ENCODE peak calls at places on chromosome 5, in nine cellular contexts. U, E, D, Z, J, F, W, P and G are unnamed samples.

GRCh38 chr5:56432326-56432725 is 199.2 kb upstream of the ANKRD55 start:
- DNase-seq in U (no peak), E (no peak), D (no peak), Z (no peak), J (no peak), F (no peak), W (no peak), P (no peak), G (no peak)

GRCh38 chr5:101626572-101626971 is 669.5 kb downstream of the SLCO4C1 start:
- DNase-seq in U (peak), E (no peak), D (no peak), Z (no peak), J (no peak), F (no peak), W (no peak), P (no peak), G (no peak)

GRCh38 chr5:135944967-135945560 is 9.7 kb downstream of the LECT2 start:
- DNase-seq in U (peak), E (peak), D (peak), Z (no peak), J (peak), F (peak), W (no peak), P (peak), G (peak)

GRCh38 chr5:91128604-91129003 is 254.5 kb downstream of the ARRDC3 start:
- DNase-seq in U (no peak), E (no peak), D (no peak), Z (no peak), J (no peak), F (no peak), W (no peak), P (no peak), G (no peak)

GRCh38 chr5:10507575-10508024 is 56.3 kb upstream of the ANKRD33B start:
- DNase-seq in U (no peak), E (peak), D (no peak), Z (no peak), J (peak), F (no peak), W (no peak), P (no peak), G (no peak)

GRCh38 chr5:23053846-23054245 is 200.7 kb upstream of the CDH12 start:
- DNase-seq in U (no peak), E (no peak), D (no peak), Z (no peak), J (no peak), F (no peak), W (no peak), P (no peak), G (no peak)

GRCh38 chr5:168312606-168313297 is 21.3 kb downstream of the WWC1 start:
- DNase-seq in U (no peak), E (no peak), D (no peak), Z (no peak), J (peak), F (no peak), W (no peak), P (no peak), G (no peak)

GRCh38 chr5:124704594-124705284 is 41.7 kb downstream of the ZNF608 start:
- DNase-seq in U (no peak), E (no peak), D (no peak), Z (no peak), J (no peak), F (no peak), W (no peak), P (no peak), G (no peak)

GRCh38 chr5:96065577-96066385 is 104.1 kb upstream of the ELL2 start:
- DNase-seq in U (peak), E (no peak), D (no peak), Z (no peak), J (no peak), F (no peak), W (no peak), P (peak), G (no peak)

GRCh38 chr5:42826757-42827156 is 15.1 kb upstream of the SELENOP start:
- DNase-seq in U (no peak), E (no peak), D (no peak), Z (no peak), J (no peak), F (no peak), W (no peak), P (no peak), G (no peak)

GRCh38 chr5:62029303-62029702 is 276.7 kb upstream of the KIF2A start:
- DNase-seq in U (no peak), E (peak), D (no peak), Z (no peak), J (peak), F (no peak), W (no peak), P (no peak), G (peak)

GRCh38 chr5:43042626-43043399 is 2.7 kb upstream of the ANXA2R start:
- DNase-seq in U (peak), E (peak), D (peak), Z (peak), J (peak), F (peak), W (peak), P (peak), G (no peak)

GRCh38 chr5:172798422-172799215 is 27.6 kb upstream of the DUSP1 start:
- DNase-seq in U (no peak), E (peak), D (peak), Z (no peak), J (peak), F (peak), W (no peak), P (no peak), G (peak)

GRCh38 chr5:166625210-166625865 is 1666.1 kb upstream of the WWC1 start:
- DNase-seq in U (no peak), E (no peak), D (no peak), Z (no peak), J (peak), F (no peak), W (no peak), P (no peak), G (no peak)

GRCh38 chr5:171899792-171900191 is 106.6 kb downstream of the FBXW11 start:
- DNase-seq in U (no peak), E (no peak), D (no peak), Z (no peak), J (no peak), F (no peak), W (no peak), P (no peak), G (no peak)

GRCh38 chr5:86679529-86679928 is 61.8 kb downstream of the COX7C start:
- DNase-seq in U (peak), E (peak), D (peak), Z (no peak), J (peak), F (peak), W (no peak), P (peak), G (peak)

GRCh38 chr5:168916266-168916665 is 337.1 kb upstream of the PANK3 start:
- DNase-seq in U (no peak), E (no peak), D (peak), Z (peak), J (peak), F (no peak), W (no peak), P (no peak), G (no peak)

DNA sequence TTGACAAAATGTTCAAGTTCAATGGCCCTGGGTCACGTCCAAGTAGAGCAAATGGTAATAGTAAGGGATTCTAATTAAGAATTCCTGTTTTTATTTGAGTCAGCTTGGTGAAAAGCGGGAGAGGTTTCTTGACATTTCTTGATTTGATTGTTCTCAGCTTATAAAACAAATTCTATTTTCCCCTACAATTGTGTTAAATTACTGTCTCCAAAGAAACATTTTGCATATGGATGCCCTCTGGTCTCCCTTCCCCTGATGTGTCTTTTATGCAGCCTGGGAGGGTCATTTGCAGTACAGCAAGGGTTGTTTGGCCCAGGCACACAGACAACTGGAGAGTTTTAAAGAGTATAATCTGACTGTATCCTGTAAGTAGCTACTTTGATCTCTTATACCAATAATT is 204.0 kb upstream of the SEMA6A start:
- DNase-seq in U (no peak), E (no peak), D (no peak), Z (no peak), J (no peak), F (no peak), W (no peak), P (no peak), G (no peak)
- H3K4me3 ChIP-seq in U (no peak), E (no peak), D (no peak), Z (no peak), J (no peak), F (no peak), W (no peak), P (no peak), G (no peak)

GRCh38 chr5:1295650-1296037 is 776 bp upstream of the TERT start:
- DNase-seq in U (no peak), E (no peak), D (peak), Z (no peak), J (no peak), F (no peak), W (no peak), P (no peak), G (no peak)
- H3K4me3 ChIP-seq in U (peak), E (peak), D (no peak), Z (no peak), J (no peak), F (no peak), W (no peak), P (no peak), G (no peak)

DNA sequence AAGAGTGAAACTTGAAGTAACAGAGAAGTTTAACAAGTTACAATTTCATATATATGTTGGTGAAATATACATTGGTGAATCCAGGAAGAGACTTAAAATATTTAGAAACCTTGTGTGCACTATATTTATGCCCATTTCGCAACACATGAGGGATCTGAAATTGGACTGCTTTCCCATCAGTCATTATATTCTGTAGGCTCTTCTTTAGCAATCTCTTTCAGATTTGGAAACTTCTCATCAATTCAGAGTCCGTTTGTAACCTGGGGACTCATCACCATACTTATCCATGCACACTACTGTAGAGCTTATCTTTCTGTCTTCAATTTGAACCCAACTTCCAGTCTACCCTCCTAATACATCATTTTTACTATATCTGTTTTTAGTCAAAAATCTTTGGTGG is 2.2 kb downstream of the ITGA1 start:
- DNase-seq in U (no peak), E (no peak), D (no peak), Z (no peak), J (no peak), F (no peak), W (no peak), P (no peak), G (no peak)
- H3K4me3 ChIP-seq in U (no peak), E (no peak), D (peak), Z (peak), J (no peak), F (no peak), W (no peak), P (no peak), G (no peak)

GRCh38 chr5:57783693-57784092 is 301.1 kb upstream of the ACTBL2 start:
- DNase-seq in U (no peak), E (no peak), D (no peak), Z (no peak), J (no peak), F (no peak), W (no peak), P (no peak), G (no peak)
- H3K4me3 ChIP-seq in U (no peak), E (no peak), D (peak), Z (peak), J (no peak), F (no peak), W (no peak), P (no peak), G (peak)

GRCh38 chr5:88826959-88827585 is 55.9 kb downstream of the MEF2C start:
- DNase-seq in U (no peak), E (no peak), D (peak), Z (peak), J (peak), F (peak), W (no peak), P (no peak), G (peak)
- H3K4me3 ChIP-seq in U (no peak), E (no peak), D (no peak), Z (peak), J (no peak), F (no peak), W (no peak), P (no peak), G (no peak)